ENCODE peak calls at places on chromosomes 7 and 10, in six cellular contexts. One of them, this sample, is unnamed.
A peak's percentile ranks its signal among the peaks of the same experiment; 100 is the strongest.

GRCh38 chr7:156764016-156764669 is 123.6 kb downstream of the RNF32 start:
- DNase-seq in ovary: peak; percentile 61
- DNase-seq in CD8-positive, alpha-beta T cell: no peak
- DNase-seq in SK-N-SH: peak; percentile 79
- DNase-seq in PC-9: no peak
- DNase-seq in right lobe of liver: peak; percentile 83
- DNase-seq in this sample: peak; percentile 56

GRCh38 chr7:27873981-27874957 is 134.3 kb downstream of the TAX1BP1 start:
- DNase-seq in ovary: peak; percentile 41
- DNase-seq in CD8-positive, alpha-beta T cell: no peak
- DNase-seq in SK-N-SH: no peak
- DNase-seq in PC-9: peak; percentile 78
- DNase-seq in right lobe of liver: peak; percentile 87
- DNase-seq in this sample: peak; percentile 61

GRCh38 chr7:53993205-53993604 is 549.0 kb upstream of the VSTM2A start:
- DNase-seq in ovary: no peak
- DNase-seq in CD8-positive, alpha-beta T cell: no peak
- DNase-seq in SK-N-SH: no peak
- DNase-seq in PC-9: no peak
- DNase-seq in right lobe of liver: no peak
- DNase-seq in this sample: no peak

GRCh38 chr10:109205929-109206585 is 717.3 kb downstream of the XPNPEP1 start:
- DNase-seq in ovary: no peak
- DNase-seq in CD8-positive, alpha-beta T cell: no peak
- DNase-seq in SK-N-SH: no peak
- DNase-seq in PC-9: no peak
- DNase-seq in right lobe of liver: no peak
- DNase-seq in this sample: no peak

GRCh38 chr7:158957921-158958471 is 101.6 kb downstream of the DYNC2I1 start:
- DNase-seq in ovary: no peak
- DNase-seq in CD8-positive, alpha-beta T cell: peak; percentile 27
- DNase-seq in SK-N-SH: peak; percentile 79
- DNase-seq in PC-9: peak; percentile 85
- DNase-seq in right lobe of liver: no peak
- DNase-seq in this sample: no peak

GRCh38 chr7:85573346-85573745 is 386.5 kb upstream of the SEMA3D start:
- DNase-seq in ovary: no peak
- DNase-seq in CD8-positive, alpha-beta T cell: no peak
- DNase-seq in SK-N-SH: no peak
- DNase-seq in PC-9: no peak
- DNase-seq in right lobe of liver: no peak
- DNase-seq in this sample: no peak

GRCh38 chr7:121499526-121500123 is 103.5 kb upstream of the FAM3C start:
- DNase-seq in ovary: no peak
- DNase-seq in CD8-positive, alpha-beta T cell: no peak
- DNase-seq in SK-N-SH: no peak
- DNase-seq in PC-9: no peak
- DNase-seq in right lobe of liver: no peak
- DNase-seq in this sample: no peak

GRCh38 chr7:327305-327931 is 37.4 kb downstream of the FOXL3 start:
- DNase-seq in ovary: no peak
- DNase-seq in CD8-positive, alpha-beta T cell: no peak
- DNase-seq in SK-N-SH: no peak
- DNase-seq in PC-9: no peak
- DNase-seq in right lobe of liver: no peak
- DNase-seq in this sample: no peak

GRCh38 chr10:31536297-31536696 is 217.3 kb downstream of the ZEB1 start:
- DNase-seq in ovary: no peak
- DNase-seq in CD8-positive, alpha-beta T cell: no peak
- DNase-seq in SK-N-SH: no peak
- DNase-seq in PC-9: no peak
- DNase-seq in right lobe of liver: no peak
- DNase-seq in this sample: no peak

GRCh38 chr10:11473128-11473760 is 138.2 kb downstream of the USP6NL start:
- DNase-seq in ovary: no peak
- DNase-seq in CD8-positive, alpha-beta T cell: no peak
- DNase-seq in SK-N-SH: no peak
- DNase-seq in PC-9: no peak
- DNase-seq in right lobe of liver: no peak
- DNase-seq in this sample: no peak

GRCh38 chr7:39720586-39720985 is 97.2 kb downstream of the RALA start:
- DNase-seq in ovary: no peak
- DNase-seq in CD8-positive, alpha-beta T cell: no peak
- DNase-seq in SK-N-SH: no peak
- DNase-seq in PC-9: peak; percentile 78
- DNase-seq in right lobe of liver: no peak
- DNase-seq in this sample: no peak

GRCh38 chr7:22667562-22668239 is 59.3 kb upstream of the IL6 start:
- DNase-seq in ovary: no peak
- DNase-seq in CD8-positive, alpha-beta T cell: no peak
- DNase-seq in SK-N-SH: no peak
- DNase-seq in PC-9: peak; percentile 87
- DNase-seq in right lobe of liver: no peak
- DNase-seq in this sample: no peak

GRCh38 chr7:73909051-73909941 is 48.3 kb downstream of the TMEM270 start:
- DNase-seq in ovary: no peak
- DNase-seq in CD8-positive, alpha-beta T cell: no peak
- DNase-seq in SK-N-SH: peak; percentile 16
- DNase-seq in PC-9: no peak
- DNase-seq in right lobe of liver: no peak
- DNase-seq in this sample: no peak

GRCh38 chr7:2244404-2244803 is 2.4 kb downstream of the NUDT1 start:
- DNase-seq in ovary: no peak
- DNase-seq in CD8-positive, alpha-beta T cell: no peak
- DNase-seq in SK-N-SH: no peak
- DNase-seq in PC-9: no peak
- DNase-seq in right lobe of liver: no peak
- DNase-seq in this sample: no peak
- H3K4me1 ChIP-seq in ovary: no peaks in the 10 kb centered on the region
- H3K4me1 ChIP-seq in CD8-positive, alpha-beta T cell: peaks cover 19% of the 10 kb centered on the region
- H3K4me1 ChIP-seq in SK-N-SH: peaks cover 11% of the 10 kb centered on the region
- H3K4me1 ChIP-seq in PC-9: peaks cover 45% of the 10 kb centered on the region
- H3K4me1 ChIP-seq in right lobe of liver: no peaks in the 10 kb centered on the region
- H3K4me1 ChIP-seq in this sample: peaks cover 38% of the 10 kb centered on the region

DNA sequence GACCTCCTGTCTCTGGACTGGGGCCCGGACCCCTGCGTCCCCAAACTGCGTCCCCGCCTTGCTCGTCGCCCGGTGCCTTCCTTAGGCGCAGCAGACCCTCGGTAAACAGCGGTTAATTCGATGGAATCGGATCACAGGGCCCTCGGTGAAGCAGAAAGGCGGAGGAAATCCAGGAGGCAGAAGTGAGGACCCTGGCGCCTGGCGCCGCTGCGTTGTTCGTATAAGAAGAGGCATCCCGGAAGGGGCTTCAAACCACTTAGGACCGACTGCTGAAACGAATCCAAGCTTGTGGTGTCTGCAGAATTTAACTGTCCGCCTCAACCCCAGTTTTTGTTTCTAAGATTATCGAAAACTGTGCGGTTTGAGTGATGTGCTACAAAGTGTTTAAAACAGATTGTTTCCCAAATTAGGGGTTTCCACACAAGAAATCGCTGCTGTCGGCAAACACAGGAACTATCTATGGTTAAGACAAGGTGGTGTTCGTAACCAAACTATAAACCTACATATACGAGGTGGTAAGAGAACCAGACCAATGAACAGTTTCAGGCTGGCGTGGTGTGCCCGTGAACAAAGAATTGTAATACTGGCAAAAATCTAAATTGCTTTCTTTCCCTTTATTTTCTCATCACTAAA is 760 bp upstream of the DGKI start:
- DNase-seq in ovary: peak; percentile 17
- DNase-seq in CD8-positive, alpha-beta T cell: no peak
- DNase-seq in SK-N-SH: no peak
- DNase-seq in PC-9: no peak
- DNase-seq in right lobe of liver: no peak
- DNase-seq in this sample: no peak
- H3K4me3 ChIP-seq in ovary: peak overlapping the region; percentile 30
- H3K4me3 ChIP-seq in CD8-positive, alpha-beta T cell: no peak overlapping the region
- H3K4me3 ChIP-seq in SK-N-SH: peak overlapping the region; percentile 72
- H3K4me3 ChIP-seq in PC-9: no peak overlapping the region
- H3K4me3 ChIP-seq in right lobe of liver: no peak overlapping the region
- H3K4me3 ChIP-seq in this sample: peak overlapping the region; percentile 61

GRCh38 chr7:48454750-48455192 is 283.5 kb downstream of the ABCA13 start:
- DNase-seq in ovary: no peak
- DNase-seq in CD8-positive, alpha-beta T cell: no peak
- DNase-seq in SK-N-SH: peak; percentile 17
- DNase-seq in PC-9: no peak
- DNase-seq in right lobe of liver: no peak
- DNase-seq in this sample: no peak

GRCh38 chr7:48458701-48459509 is 287.6 kb downstream of the ABCA13 start:
- DNase-seq in ovary: no peak
- DNase-seq in CD8-positive, alpha-beta T cell: no peak
- DNase-seq in SK-N-SH: no peak
- DNase-seq in PC-9: no peak
- DNase-seq in right lobe of liver: no peak
- DNase-seq in this sample: no peak

GRCh38 chr7:48455363-48455762 is 284.1 kb downstream of the ABCA13 start:
- DNase-seq in ovary: no peak
- DNase-seq in CD8-positive, alpha-beta T cell: no peak
- DNase-seq in SK-N-SH: no peak
- DNase-seq in PC-9: no peak
- DNase-seq in right lobe of liver: no peak
- DNase-seq in this sample: no peak
- H3K36me3 ChIP-seq in ovary: no peaks in the 10 kb centered on the region
- H3K36me3 ChIP-seq in CD8-positive, alpha-beta T cell: no peaks in the 10 kb centered on the region
- H3K36me3 ChIP-seq in SK-N-SH: no peaks in the 10 kb centered on the region
- H3K36me3 ChIP-seq in PC-9: no peaks in the 10 kb centered on the region
- H3K36me3 ChIP-seq in right lobe of liver: no peaks in the 10 kb centered on the region
- H3K36me3 ChIP-seq in this sample: no peaks in the 10 kb centered on the region

GRCh38 chr10:29634105-29634504 is 666 bp downstream of the SVIL start:
- DNase-seq in ovary: no peak
- DNase-seq in CD8-positive, alpha-beta T cell: no peak
- DNase-seq in SK-N-SH: no peak
- DNase-seq in PC-9: no peak
- DNase-seq in right lobe of liver: no peak
- DNase-seq in this sample: no peak

GRCh38 chr10:29630205-29631048 is 4.3 kb downstream of the SVIL start:
- DNase-seq in ovary: no peak
- DNase-seq in CD8-positive, alpha-beta T cell: no peak
- DNase-seq in SK-N-SH: no peak
- DNase-seq in PC-9: peak; percentile 55
- DNase-seq in right lobe of liver: no peak
- DNase-seq in this sample: no peak

GRCh38 chr10:29628912-29629526 is 5.8 kb downstream of the SVIL start:
- DNase-seq in ovary: no peak
- DNase-seq in CD8-positive, alpha-beta T cell: no peak
- DNase-seq in SK-N-SH: no peak
- DNase-seq in PC-9: no peak
- DNase-seq in right lobe of liver: no peak
- DNase-seq in this sample: no peak

GRCh38 chr10:29627201-29628105 is 7.3 kb downstream of the SVIL start:
- DNase-seq in ovary: no peak
- DNase-seq in CD8-positive, alpha-beta T cell: no peak
- DNase-seq in SK-N-SH: no peak
- DNase-seq in PC-9: no peak
- DNase-seq in right lobe of liver: no peak
- DNase-seq in this sample: no peak

DNA sequence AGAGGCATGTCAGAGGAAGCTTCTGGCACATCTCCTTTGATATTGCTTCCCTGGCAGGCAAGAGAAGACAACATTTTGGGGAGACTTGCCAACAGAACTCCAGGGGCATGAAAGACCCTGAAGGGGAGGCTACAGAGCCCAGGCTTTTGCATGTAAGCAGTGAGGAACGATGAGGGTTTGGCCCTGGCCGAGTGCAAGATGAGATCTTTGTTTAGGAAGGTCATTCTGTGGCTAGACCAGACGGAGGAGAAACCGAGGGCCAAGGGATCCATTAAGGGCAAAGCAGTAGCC is 3.8 kb downstream of the SVIL start:
- DNase-seq in ovary: no peak
- DNase-seq in CD8-positive, alpha-beta T cell: no peak
- DNase-seq in SK-N-SH: no peak
- DNase-seq in PC-9: no peak
- DNase-seq in right lobe of liver: no peak
- DNase-seq in this sample: no peak
- H3K4me1 ChIP-seq in ovary: peaks cover 30% of the 10 kb centered on the region
- H3K4me1 ChIP-seq in CD8-positive, alpha-beta T cell: peaks cover 16% of the 10 kb centered on the region
- H3K4me1 ChIP-seq in SK-N-SH: peaks cover 45% of the 10 kb centered on the region
- H3K4me1 ChIP-seq in PC-9: peaks cover 86% of the 10 kb centered on the region
- H3K4me1 ChIP-seq in right lobe of liver: no peaks in the 10 kb centered on the region
- H3K4me1 ChIP-seq in this sample: peaks cover 72% of the 10 kb centered on the region

DNA sequence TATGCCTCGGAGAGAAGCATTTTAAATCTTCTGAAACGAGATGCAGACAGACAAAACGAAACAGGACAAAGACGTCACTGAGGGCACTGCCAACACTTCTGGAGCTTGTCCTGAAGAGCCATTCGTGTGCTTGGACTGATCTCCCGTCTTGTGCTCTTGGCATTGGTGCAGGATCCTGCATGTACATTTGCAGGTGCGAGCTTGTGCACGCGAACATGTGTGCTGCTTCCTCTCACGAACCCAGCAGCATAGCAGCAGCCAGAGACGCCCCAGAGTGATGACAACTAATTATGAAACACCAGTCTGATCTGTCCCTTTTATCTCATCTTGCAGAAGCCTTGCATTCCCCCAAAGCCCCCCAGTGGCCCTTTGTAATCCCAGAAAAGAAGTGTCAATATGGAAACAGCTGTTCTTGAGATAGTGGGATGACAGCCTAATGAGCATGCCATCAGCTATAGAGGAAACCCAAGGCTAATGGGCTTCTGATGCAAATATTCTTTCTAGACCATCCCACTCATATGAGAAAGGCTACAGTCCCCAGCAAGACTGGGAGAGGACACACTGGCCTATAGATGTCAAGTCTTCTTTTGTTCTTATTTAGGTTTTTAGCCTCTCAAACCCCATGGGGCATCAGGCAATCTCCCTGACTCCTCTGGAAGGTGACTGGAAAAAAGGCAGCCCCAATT is 310.6 kb downstream of the FRMD4A start:
- DNase-seq in ovary: no peak
- DNase-seq in CD8-positive, alpha-beta T cell: no peak
- DNase-seq in SK-N-SH: no peak
- DNase-seq in PC-9: no peak
- DNase-seq in right lobe of liver: no peak
- DNase-seq in this sample: no peak
- H3K4me3 ChIP-seq in ovary: no peak overlapping the region
- H3K4me3 ChIP-seq in CD8-positive, alpha-beta T cell: no peak overlapping the region
- H3K4me3 ChIP-seq in SK-N-SH: no peak overlapping the region
- H3K4me3 ChIP-seq in PC-9: no peak overlapping the region
- H3K4me3 ChIP-seq in right lobe of liver: no peak overlapping the region
- H3K4me3 ChIP-seq in this sample: peak overlapping the region; percentile 15

This sample was measured in left ventricle myocardium inferior.